ENCODE peak calls at places on chromosomes 16 and 17, in five cellular contexts. V, F, J, R and T are unnamed samples.

GRCh38 chr17:81576621-81577277 is 24.6 kb upstream of the FAAP100 start:
- DNase-seq in R (peak), F (no peak), V (no peak), J (no peak), T (peak)

GRCh38 chr16:72162105-72162680 is 9.8 kb downstream of the PMFBP1 start:
- DNase-seq in J (no peak), F (no peak), V (no peak), R (no peak), T (no peak)

GRCh38 chr16:56985288-56985961 is 3.9 kb upstream of the NLRC5 start:
- DNase-seq in J (no peak), R (peak), V (peak), F (peak), T (peak)

GRCh38 chr16:876041-876335 is 75.5 kb upstream of the GNG13 start:
- DNase-seq in F (no peak), J (no peak), R (no peak), V (no peak), T (no peak)

GRCh38 chr16:85514295-85514600 is 98.9 kb upstream of the GSE1 start:
- DNase-seq in F (peak), J (no peak), R (no peak), V (no peak), T (no peak)

GRCh38 chr16:29699324-29700219 is 20.6 kb downstream of the QPRT start:
- DNase-seq in F (no peak), V (no peak), J (no peak), R (no peak), T (no peak)

GRCh38 chr17:9125722-9126121 is 104.4 kb downstream of the NTN1 start:
- DNase-seq in R (no peak), F (no peak), V (no peak), J (no peak), T (no peak)

GRCh38 chr17:80187493-80187892 is 17.7 kb downstream of the CARD14 start:
- DNase-seq in J (no peak), V (no peak), R (no peak), F (peak), T (no peak)

GRCh38 chr16:51474414-51475091 is 323.5 kb upstream of the SALL1 start:
- DNase-seq in R (no peak), F (no peak), J (no peak), V (no peak), T (no peak)

GRCh38 chr16:76265434-76266045 is 11.7 kb upstream of the CNTNAP4 start:
- DNase-seq in J (no peak), F (peak), R (no peak), V (no peak), T (no peak)

GRCh38 chr16:22719945-22720344 is 94.0 kb upstream of the HS3ST2 start:
- DNase-seq in J (no peak), V (no peak), F (no peak), R (no peak), T (no peak)

GRCh38 chr17:7716299-7716886 is 1.2 kb upstream of the DNAH2 start:
- DNase-seq in F (no peak), V (no peak), R (no peak), J (no peak), T (no peak)

GRCh38 chr17:77503293-77503655 is 362.5 kb downstream of the SEC14L1 start:
- DNase-seq in V (no peak), J (no peak), F (no peak), R (no peak), T (no peak)

GRCh38 chr17:70187383-70187782 is 18.1 kb downstream of the KCNJ2 start:
- DNase-seq in F (no peak), R (no peak), J (no peak), V (no peak), T (no peak)

GRCh38 chr16:18937390-18937789 is 11.2 kb upstream of the SMG1 start:
- DNase-seq in V (no peak), J (no peak), F (no peak), R (no peak), T (no peak)

GRCh38 chr16:47028767-47029377 is 55.4 kb upstream of the DNAJA2 start:
- DNase-seq in J (no peak), V (no peak), F (no peak), R (no peak), T (no peak)

GRCh38 chr17:28693866-28694265 is 17.8 kb downstream of the PROCA1 start:
- DNase-seq in V (no peak), J (no peak), F (no peak), R (no peak), T (no peak)

GRCh38 chr17:48543854-48544355 is 1.0 kb downstream of the HOXB2 start:
- DNase-seq in J (no peak), F (no peak), R (no peak), V (no peak), T (no peak)

GRCh38 chr16:67283826-67284555 is 4.7 kb downstream of the PLEKHG4 start:
- DNase-seq in R (no peak), V (no peak), F (no peak), J (no peak), T (no peak)

GRCh38 chr17:19415311-19415710 is 4.3 kb downstream of the RNF112 start:
- DNase-seq in R (no peak), V (no peak), F (no peak), J (no peak), T (no peak)

GRCh38 chr16:4624827-4625616 is 396 bp downstream of the MGRN1 start:
- DNase-seq in R (peak), J (no peak), F (peak), V (no peak), T (no peak)

GRCh38 chr16:71276589-71277334 is 12.4 kb downstream of the CMTR2 start:
- DNase-seq in J (no peak), R (no peak), V (no peak), F (no peak), T (no peak)

GRCh38 chr16:88585269-88585668 is 15.1 kb downstream of the ZC3H18 start:
- DNase-seq in V (no peak), J (no peak), F (no peak), R (no peak), T (no peak)